ENCODE peak calls at places on chromosomes 4 and X, in six cellular contexts. One of them, this sample, is unnamed.

GRCh38 chr4:2007804-2008670 is 737 bp downstream of the NELFA start:
- DNase-seq in HCT116: no peak
- DNase-seq in naive B cell: no peak
- DNase-seq in stimulated activated CD4-positive, alpha-beta T cell treated with anti-CD3 and anti-CD28 coated beads, Interleukin-4, amount 100 ng/mL, for 1 hour: no peak
- DNase-seq in activated naive CD8-positive, alpha-beta T cell treated with anti-CD3 and anti-CD28 coated beads, Interleukin-2, amount 10 ng/mL, durations not matched to agents 7 days and 5 days: no peak
- DNase-seq in NCI-H1436: no peak
- DNase-seq in this sample: no peak

GRCh38 chr4:92840880-92841279 is 537.1 kb downstream of the GRID2 start:
- DNase-seq in HCT116: no peak
- DNase-seq in naive B cell: no peak
- DNase-seq in stimulated activated CD4-positive, alpha-beta T cell treated with anti-CD3 and anti-CD28 coated beads, Interleukin-4, amount 100 ng/mL, for 1 hour: no peak
- DNase-seq in activated naive CD8-positive, alpha-beta T cell treated with anti-CD3 and anti-CD28 coated beads, Interleukin-2, amount 10 ng/mL, durations not matched to agents 7 days and 5 days: no peak
- DNase-seq in NCI-H1436: no peak
- DNase-seq in this sample: no peak

GRCh38 chr4:69617083-69617694 is 22.3 kb downstream of the UGT2A2 start:
- DNase-seq in HCT116: peak
- DNase-seq in naive B cell: no peak
- DNase-seq in stimulated activated CD4-positive, alpha-beta T cell treated with anti-CD3 and anti-CD28 coated beads, Interleukin-4, amount 100 ng/mL, for 1 hour: no peak
- DNase-seq in activated naive CD8-positive, alpha-beta T cell treated with anti-CD3 and anti-CD28 coated beads, Interleukin-2, amount 10 ng/mL, durations not matched to agents 7 days and 5 days: no peak
- DNase-seq in NCI-H1436: peak
- DNase-seq in this sample: no peak

GRCh38 chr4:566508-567295 is 9.4 kb downstream of the TMEM271 start:
- DNase-seq in HCT116: no peak
- DNase-seq in naive B cell: no peak
- DNase-seq in stimulated activated CD4-positive, alpha-beta T cell treated with anti-CD3 and anti-CD28 coated beads, Interleukin-4, amount 100 ng/mL, for 1 hour: no peak
- DNase-seq in activated naive CD8-positive, alpha-beta T cell treated with anti-CD3 and anti-CD28 coated beads, Interleukin-2, amount 10 ng/mL, durations not matched to agents 7 days and 5 days: no peak
- DNase-seq in NCI-H1436: no peak
- DNase-seq in this sample: no peak

GRCh38 chr4:186700746-186701145 is 22.9 kb downstream of the FAT1 start:
- DNase-seq in HCT116: no peak
- DNase-seq in naive B cell: no peak
- DNase-seq in stimulated activated CD4-positive, alpha-beta T cell treated with anti-CD3 and anti-CD28 coated beads, Interleukin-4, amount 100 ng/mL, for 1 hour: no peak
- DNase-seq in activated naive CD8-positive, alpha-beta T cell treated with anti-CD3 and anti-CD28 coated beads, Interleukin-2, amount 10 ng/mL, durations not matched to agents 7 days and 5 days: no peak
- DNase-seq in NCI-H1436: no peak
- DNase-seq in this sample: no peak

GRCh38 chr4:77001907-77002306 is 52.4 kb downstream of the SEPTIN11 start:
- DNase-seq in HCT116: no peak
- DNase-seq in naive B cell: no peak
- DNase-seq in stimulated activated CD4-positive, alpha-beta T cell treated with anti-CD3 and anti-CD28 coated beads, Interleukin-4, amount 100 ng/mL, for 1 hour: no peak
- DNase-seq in activated naive CD8-positive, alpha-beta T cell treated with anti-CD3 and anti-CD28 coated beads, Interleukin-2, amount 10 ng/mL, durations not matched to agents 7 days and 5 days: no peak
- DNase-seq in NCI-H1436: no peak
- DNase-seq in this sample: no peak

GRCh38 chrX:79530310-79531108 is 163.4 kb upstream of the ITM2A start:
- DNase-seq in HCT116: no peak
- DNase-seq in naive B cell: no peak
- DNase-seq in stimulated activated CD4-positive, alpha-beta T cell treated with anti-CD3 and anti-CD28 coated beads, Interleukin-4, amount 100 ng/mL, for 1 hour: no peak
- DNase-seq in activated naive CD8-positive, alpha-beta T cell treated with anti-CD3 and anti-CD28 coated beads, Interleukin-2, amount 10 ng/mL, durations not matched to agents 7 days and 5 days: no peak
- DNase-seq in NCI-H1436: no peak
- DNase-seq in this sample: no peak

GRCh38 chr4:66014146-66014765 is 344.0 kb upstream of the EPHA5 start:
- DNase-seq in HCT116: no peak
- DNase-seq in naive B cell: no peak
- DNase-seq in stimulated activated CD4-positive, alpha-beta T cell treated with anti-CD3 and anti-CD28 coated beads, Interleukin-4, amount 100 ng/mL, for 1 hour: no peak
- DNase-seq in activated naive CD8-positive, alpha-beta T cell treated with anti-CD3 and anti-CD28 coated beads, Interleukin-2, amount 10 ng/mL, durations not matched to agents 7 days and 5 days: no peak
- DNase-seq in NCI-H1436: no peak
- DNase-seq in this sample: no peak

GRCh38 chr4:48989461-48990203 is 3.6 kb downstream of the CWH43 start:
- DNase-seq in HCT116: no peak
- DNase-seq in naive B cell: no peak
- DNase-seq in stimulated activated CD4-positive, alpha-beta T cell treated with anti-CD3 and anti-CD28 coated beads, Interleukin-4, amount 100 ng/mL, for 1 hour: no peak
- DNase-seq in activated naive CD8-positive, alpha-beta T cell treated with anti-CD3 and anti-CD28 coated beads, Interleukin-2, amount 10 ng/mL, durations not matched to agents 7 days and 5 days: no peak
- DNase-seq in NCI-H1436: no peak
- DNase-seq in this sample: no peak

GRCh38 chrX:115583730-115584004 is 22.7 kb downstream of the PLS3 start:
- DNase-seq in HCT116: no peak
- DNase-seq in naive B cell: no peak
- DNase-seq in stimulated activated CD4-positive, alpha-beta T cell treated with anti-CD3 and anti-CD28 coated beads, Interleukin-4, amount 100 ng/mL, for 1 hour: no peak
- DNase-seq in activated naive CD8-positive, alpha-beta T cell treated with anti-CD3 and anti-CD28 coated beads, Interleukin-2, amount 10 ng/mL, durations not matched to agents 7 days and 5 days: no peak
- DNase-seq in NCI-H1436: no peak
- DNase-seq in this sample: no peak

GRCh38 chrX:130836447-130836846 is 66.6 kb downstream of the ENOX2 start:
- DNase-seq in HCT116: no peak
- DNase-seq in naive B cell: no peak
- DNase-seq in stimulated activated CD4-positive, alpha-beta T cell treated with anti-CD3 and anti-CD28 coated beads, Interleukin-4, amount 100 ng/mL, for 1 hour: no peak
- DNase-seq in activated naive CD8-positive, alpha-beta T cell treated with anti-CD3 and anti-CD28 coated beads, Interleukin-2, amount 10 ng/mL, durations not matched to agents 7 days and 5 days: no peak
- DNase-seq in NCI-H1436: no peak
- DNase-seq in this sample: no peak

GRCh38 chr4:159010563-159011260 is 92.2 kb upstream of the RAPGEF2 start:
- DNase-seq in HCT116: no peak
- DNase-seq in naive B cell: no peak
- DNase-seq in stimulated activated CD4-positive, alpha-beta T cell treated with anti-CD3 and anti-CD28 coated beads, Interleukin-4, amount 100 ng/mL, for 1 hour: no peak
- DNase-seq in activated naive CD8-positive, alpha-beta T cell treated with anti-CD3 and anti-CD28 coated beads, Interleukin-2, amount 10 ng/mL, durations not matched to agents 7 days and 5 days: no peak
- DNase-seq in NCI-H1436: no peak
- DNase-seq in this sample: no peak

GRCh38 chrX:15564981-15565579 is 35.7 kb downstream of the ACE2 start:
- DNase-seq in HCT116: peak
- DNase-seq in naive B cell: no peak
- DNase-seq in stimulated activated CD4-positive, alpha-beta T cell treated with anti-CD3 and anti-CD28 coated beads, Interleukin-4, amount 100 ng/mL, for 1 hour: peak
- DNase-seq in activated naive CD8-positive, alpha-beta T cell treated with anti-CD3 and anti-CD28 coated beads, Interleukin-2, amount 10 ng/mL, durations not matched to agents 7 days and 5 days: no peak
- DNase-seq in NCI-H1436: peak
- DNase-seq in this sample: no peak

GRCh38 chrX:38061335-38061734 is 55.0 kb downstream of the SYTL5 start:
- DNase-seq in HCT116: peak
- DNase-seq in naive B cell: no peak
- DNase-seq in stimulated activated CD4-positive, alpha-beta T cell treated with anti-CD3 and anti-CD28 coated beads, Interleukin-4, amount 100 ng/mL, for 1 hour: no peak
- DNase-seq in activated naive CD8-positive, alpha-beta T cell treated with anti-CD3 and anti-CD28 coated beads, Interleukin-2, amount 10 ng/mL, durations not matched to agents 7 days and 5 days: no peak
- DNase-seq in NCI-H1436: no peak
- DNase-seq in this sample: no peak

GRCh38 chr4:15702941-15703403 is at the start of gene BST1:
- DNase-seq in HCT116: no peak
- DNase-seq in naive B cell: peak
- DNase-seq in stimulated activated CD4-positive, alpha-beta T cell treated with anti-CD3 and anti-CD28 coated beads, Interleukin-4, amount 100 ng/mL, for 1 hour: peak
- DNase-seq in activated naive CD8-positive, alpha-beta T cell treated with anti-CD3 and anti-CD28 coated beads, Interleukin-2, amount 10 ng/mL, durations not matched to agents 7 days and 5 days: peak
- DNase-seq in NCI-H1436: no peak
- DNase-seq in this sample: peak

GRCh38 chr4:97593248-97593647 is 550.0 kb downstream of the STPG2 start:
- DNase-seq in HCT116: no peak
- DNase-seq in naive B cell: no peak
- DNase-seq in stimulated activated CD4-positive, alpha-beta T cell treated with anti-CD3 and anti-CD28 coated beads, Interleukin-4, amount 100 ng/mL, for 1 hour: no peak
- DNase-seq in activated naive CD8-positive, alpha-beta T cell treated with anti-CD3 and anti-CD28 coated beads, Interleukin-2, amount 10 ng/mL, durations not matched to agents 7 days and 5 days: no peak
- DNase-seq in NCI-H1436: no peak
- DNase-seq in this sample: no peak

GRCh38 chrX:47198026-47198686 is 4.5 kb downstream of the UBA1 start:
- DNase-seq in HCT116: no peak
- DNase-seq in naive B cell: no peak
- DNase-seq in stimulated activated CD4-positive, alpha-beta T cell treated with anti-CD3 and anti-CD28 coated beads, Interleukin-4, amount 100 ng/mL, for 1 hour: no peak
- DNase-seq in activated naive CD8-positive, alpha-beta T cell treated with anti-CD3 and anti-CD28 coated beads, Interleukin-2, amount 10 ng/mL, durations not matched to agents 7 days and 5 days: no peak
- DNase-seq in NCI-H1436: no peak
- DNase-seq in this sample: no peak

GRCh38 chr4:105797225-105797624 is 88.6 kb downstream of the GSTCD start:
- DNase-seq in HCT116: no peak
- DNase-seq in naive B cell: no peak
- DNase-seq in stimulated activated CD4-positive, alpha-beta T cell treated with anti-CD3 and anti-CD28 coated beads, Interleukin-4, amount 100 ng/mL, for 1 hour: no peak
- DNase-seq in activated naive CD8-positive, alpha-beta T cell treated with anti-CD3 and anti-CD28 coated beads, Interleukin-2, amount 10 ng/mL, durations not matched to agents 7 days and 5 days: no peak
- DNase-seq in NCI-H1436: no peak
- DNase-seq in this sample: no peak

GRCh38 chrX:124086411-124086810 is 124.9 kb downstream of the STAG2 start:
- DNase-seq in HCT116: no peak
- DNase-seq in naive B cell: no peak
- DNase-seq in stimulated activated CD4-positive, alpha-beta T cell treated with anti-CD3 and anti-CD28 coated beads, Interleukin-4, amount 100 ng/mL, for 1 hour: no peak
- DNase-seq in activated naive CD8-positive, alpha-beta T cell treated with anti-CD3 and anti-CD28 coated beads, Interleukin-2, amount 10 ng/mL, durations not matched to agents 7 days and 5 days: no peak
- DNase-seq in NCI-H1436: no peak
- DNase-seq in this sample: no peak

GRCh38 chrX:19864736-19865135 is 22.7 kb downstream of the SH3KBP1 start:
- DNase-seq in HCT116: no peak
- DNase-seq in naive B cell: no peak
- DNase-seq in stimulated activated CD4-positive, alpha-beta T cell treated with anti-CD3 and anti-CD28 coated beads, Interleukin-4, amount 100 ng/mL, for 1 hour: no peak
- DNase-seq in activated naive CD8-positive, alpha-beta T cell treated with anti-CD3 and anti-CD28 coated beads, Interleukin-2, amount 10 ng/mL, durations not matched to agents 7 days and 5 days: no peak
- DNase-seq in NCI-H1436: no peak
- DNase-seq in this sample: no peak

This sample was measured in Peyer's patch.